ENCODE peak calls at places on chromosome 22, in nine cellular contexts. A, O, P, T, G, H, S, L and B are unnamed samples.

GRCh38 chr22:46256358-46256958 is 6.4 kb upstream of the CDPF1 start:
- DNase-seq in A (no peak), O (no peak), P (no peak), T (no peak), G (no peak), H (no peak), S (no peak), L (no peak), B (no peak)

GRCh38 chr22:24521791-24522245 is 26.7 kb downstream of the UPB1 start:
- DNase-seq in A (peak; percentile 73), O (peak; percentile 71), P (peak; percentile 59), T (no peak), G (no peak), H (peak; percentile 52), S (no peak), L (peak; percentile 72), B (peak; percentile 79)

GRCh38 chr22:45400046-45400445 is 13.4 kb downstream of the SMC1B start:
- DNase-seq in A (no peak), O (no peak), P (no peak), T (no peak), G (no peak), H (no peak), S (no peak), L (peak; percentile 20), B (no peak)

GRCh38 chr22:46043816-46044717 is 67.1 kb upstream of the WNT7B start:
- DNase-seq in A (no peak), O (peak; percentile 84), P (peak; percentile 45), T (peak; percentile 58), G (peak; percentile 63), H (peak; percentile 79), S (peak; percentile 22), L (peak; percentile 82), B (peak; percentile 64)

GRCh38 chr22:44407404-44408226 is 90.4 kb downstream of the RTL6 start:
- DNase-seq in A (no peak), O (peak; percentile 56), P (no peak), T (peak; percentile 33), G (no peak), H (peak; percentile 33), S (no peak), L (no peak), B (no peak)

GRCh38 chr22:29061773-29062172 is at the start of gene C22orf31:
- DNase-seq in A (no peak), O (no peak), P (peak; percentile 9), T (no peak), G (no peak), H (no peak), S (no peak), L (no peak), B (no peak)

GRCh38 chr22:37019309-37020191 is at the start of the genes MPST and TST:
- DNase-seq in A (peak; percentile 87), O (peak; percentile 91), P (peak; percentile 55), T (peak; percentile 87), G (peak; percentile 77), H (peak; percentile 91), S (no peak), L (peak; percentile 75), B (peak; percentile 62)

GRCh38 chr22:30968015-30968923 is at the start of gene MORC2:
- DNase-seq in A (no peak), O (peak; percentile 90), P (peak; percentile 46), T (no peak), G (peak; percentile 58), H (peak; percentile 88), S (no peak), L (peak; percentile 28), B (no peak)

GRCh38 chr22:27476729-27477128 is 324.8 kb downstream of the MN1 start:
- DNase-seq in A (no peak), O (peak; percentile 65), P (peak; percentile 31), T (no peak), G (no peak), H (no peak), S (no peak), L (no peak), B (peak; percentile 85)

GRCh38 chr22:20243545-20244249 is 24.4 kb downstream of the RTN4R start:
- DNase-seq in A (peak; percentile 66), O (peak; percentile 90), P (peak; percentile 75), T (peak; percentile 82), G (peak; percentile 77), H (no peak), S (no peak), L (peak; percentile 25), B (peak; percentile 66)

GRCh38 chr22:28736296-28737155 is 5.1 kb downstream of the CHEK2 start:
- DNase-seq in A (no peak), O (no peak), P (no peak), T (no peak), G (no peak), H (no peak), S (no peak), L (no peak), B (no peak)

GRCh38 chr22:32649515-32650200 is 151.8 kb upstream of the TIMP3 start:
- DNase-seq in A (no peak), O (no peak), P (peak; percentile 29), T (no peak), G (peak; percentile 76), H (peak; percentile 80), S (no peak), L (no peak), B (no peak)

GRCh38 chr22:45805413-45805812 is 133.8 kb downstream of the ATXN10 start:
- DNase-seq in A (no peak), O (no peak), P (peak; percentile 72), T (no peak), G (no peak), H (no peak), S (no peak), L (no peak), B (peak; percentile 56)

GRCh38 chr22:29167032-29167911 is 38.4 kb upstream of the EMID1 start:
- DNase-seq in A (peak; percentile 89), O (peak; percentile 20), P (no peak), T (peak; percentile 23), G (no peak), H (no peak), S (no peak), L (no peak), B (no peak)

GRCh38 chr22:31082606-31083376 is 1.7 kb downstream of the SMTN start:
- DNase-seq in A (no peak), O (peak; percentile 87), P (peak; percentile 75), T (no peak), G (peak; percentile 89), H (peak; percentile 83), S (peak; percentile 62), L (peak; percentile 50), B (peak; percentile 68)

GRCh38 chr22:37345863-37346514 is 63.7 kb downstream of the CYTH4 start:
- DNase-seq in A (no peak), O (no peak), P (peak; percentile 99), T (no peak), G (no peak), H (no peak), S (no peak), L (no peak), B (peak; percentile 38)

GRCh38 chr22:24289781-24290181 is 19.1 kb downstream of the SPECC1L start:
- DNase-seq in A (peak; percentile 10), O (no peak), P (peak; percentile 47), T (no peak), G (no peak), H (no peak), S (no peak), L (no peak), B (no peak)

DNA sequence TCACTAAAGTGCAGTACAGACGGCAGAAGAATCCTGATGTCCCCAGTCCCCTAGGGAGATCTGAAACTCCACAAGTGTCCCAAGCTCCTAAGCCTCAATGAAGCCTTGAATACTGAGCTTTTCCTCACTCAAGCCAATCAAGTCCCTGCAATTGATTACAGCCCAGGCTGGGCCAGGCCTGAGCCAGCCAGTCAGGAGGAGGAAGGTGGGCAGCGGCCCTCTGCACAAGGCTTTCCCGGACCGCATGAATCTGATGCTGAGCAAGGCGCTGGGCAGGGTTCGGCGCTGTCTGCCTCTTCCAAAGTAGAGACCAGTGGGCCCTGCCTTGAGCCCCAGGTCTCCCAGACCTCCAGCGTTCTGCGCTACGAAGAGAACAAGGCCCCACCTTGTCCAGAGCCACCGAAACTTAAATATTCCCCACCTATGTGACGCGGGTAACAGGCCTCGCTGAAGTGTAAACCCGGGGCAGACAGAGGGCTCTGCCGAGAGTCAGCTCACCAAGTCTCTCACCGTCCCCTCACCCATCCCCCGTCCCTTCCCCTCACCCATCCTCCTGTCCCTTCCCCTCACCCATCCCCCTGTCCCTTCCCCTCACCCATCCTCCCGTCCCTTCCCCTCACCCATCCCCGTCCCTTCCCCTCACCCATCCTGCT is 63.2 kb downstream of the SCUBE1 start:
- DNase-seq in A (no peak), O (no peak), P (no peak), T (no peak), G (no peak), H (no peak), S (no peak), L (no peak), B (no peak)
- TF ChIP-seq CTCF in A (no peak), O (no peak), P (no peak), T (no peak), G (no peak), H (no peak), S (no peak), L (no peak), B (no peak)

GRCh38 chr22:22938672-22939536 is 51.3 kb downstream of the IGLL5 start:
- DNase-seq in A (no peak), O (peak; percentile 11), P (no peak), T (peak; percentile 7), G (no peak), H (no peak), S (no peak), L (no peak), B (no peak)
- TF ChIP-seq CTCF in A (no peak), O (no peak), P (no peak), T (no peak), G (no peak), H (no peak), S (no peak), L (no peak), B (no peak)

GRCh38 chr22:38570841-38571364 is 920 bp upstream of the DMC1 start:
- DNase-seq in A (peak; percentile 23), O (peak; percentile 73), P (peak; percentile 47), T (peak; percentile 75), G (no peak), H (peak; percentile 76), S (no peak), L (peak; percentile 25), B (peak; percentile 39)
- TF ChIP-seq CTCF in A (no peak), O (no peak), P (no peak), T (peak; percentile 15), G (peak; percentile 8), H (no peak), S (no peak), L (no peak), B (no peak)

GRCh38 chr22:48575567-48576332 is 1251.9 kb downstream of the BRD1 start:
- DNase-seq in A (no peak), O (peak; percentile 56), P (no peak), T (no peak), G (no peak), H (peak; percentile 19), S (no peak), L (no peak), B (no peak)

GRCh38 chr22:48574776-48575566 is 1252.7 kb downstream of the BRD1 start:
- DNase-seq in A (no peak), O (peak; percentile 79), P (no peak), T (peak; percentile 83), G (no peak), H (peak; percentile 51), S (no peak), L (peak; percentile 40), B (no peak)

GRCh38 chr22:48577014-48577690 is 1250.5 kb downstream of the BRD1 start:
- DNase-seq in A (no peak), O (peak; percentile 61), P (no peak), T (no peak), G (no peak), H (peak; percentile 44), S (no peak), L (no peak), B (no peak)

GRCh38 chr22:48577691-48578090 is 1250.0 kb downstream of the BRD1 start:
- DNase-seq in A (no peak), O (peak; percentile 55), P (no peak), T (no peak), G (no peak), H (peak; percentile 28), S (no peak), L (no peak), B (no peak)

GRCh38 chr22:48576333-48577013 is 1251.2 kb downstream of the BRD1 start:
- DNase-seq in A (no peak), O (peak; percentile 71), P (no peak), T (peak; percentile 83), G (no peak), H (peak; percentile 19), S (no peak), L (peak; percentile 27), B (no peak)
- TF ChIP-seq CTCF in A (no peak), O (peak; percentile 37), P (no peak), T (peak; percentile 78), G (peak; percentile 44), H (peak; percentile 24), S (no peak), L (peak; percentile 50), B (no peak)